ENCODE peak calls at places on chromosomes 16 and 17, in nine cellular contexts. H, N, C, Z, K, B, U, X and G are unnamed samples.

GRCh38 chr17:51155416-51155815 is 2.1 kb downstream of the NME1 start:
- DNase-seq in N (no peak), U (no peak), B (no peak), X (no peak), C (no peak), Z (no peak), K (no peak), H (no peak), G (no peak)

GRCh38 chr16:72371307-72372081 is 199.5 kb upstream of the PMFBP1 start:
- DNase-seq in H (no peak), U (peak; percentile 55), K (peak; percentile 83), N (no peak), C (no peak), X (no peak), B (no peak), Z (no peak), G (peak; percentile 23)

GRCh38 chr17:36136439-36136838 is 32.8 kb downstream of the CCL4 start:
- DNase-seq in Z (no peak), C (no peak), N (no peak), X (no peak), B (no peak), K (no peak), H (no peak), U (no peak), G (no peak)

GRCh38 chr17:17504341-17505140 is 8.3 kb upstream of the RASD1 start:
- DNase-seq in B (no peak), C (no peak), Z (no peak), N (no peak), K (no peak), X (no peak), H (no peak), U (no peak), G (no peak)

GRCh38 chr17:10429416-10430045 is 7.8 kb upstream of the MYH8 start:
- DNase-seq in Z (no peak), N (no peak), C (no peak), B (no peak), U (no peak), K (no peak), H (no peak), X (no peak), G (no peak)

GRCh38 chr17:77330602-77331081 is 189.9 kb downstream of the SEC14L1 start:
- DNase-seq in X (peak; percentile 77), B (no peak), H (no peak), K (no peak), C (no peak), U (no peak), N (no peak), Z (peak; percentile 9), G (no peak)

GRCh38 chr16:78571880-78572279 is 472.4 kb downstream of the WWOX start:
- DNase-seq in K (no peak), U (no peak), H (no peak), N (no peak), B (no peak), C (no peak), X (no peak), Z (no peak), G (no peak)

GRCh38 chr17:8384801-8385335 is 1.9 kb upstream of the RPL26 start:
- DNase-seq in Z (no peak), X (no peak), B (no peak), C (no peak), K (peak; percentile 21), N (no peak), U (peak; percentile 67), H (no peak), G (peak; percentile 64)

GRCh38 chr17:75755205-75755901 is 9.6 kb downstream of the GALK1 start:
- DNase-seq in B (no peak), N (peak; percentile 79), X (peak; percentile 76), C (no peak), H (no peak), K (no peak), U (no peak), Z (no peak), G (no peak)

GRCh38 chr17:82300707-82301270 is 16.6 kb downstream of the CD7 start:
- DNase-seq in K (peak; percentile 72), Z (peak; percentile 63), H (no peak), U (no peak), N (peak; percentile 97), C (peak; percentile 66), B (peak; percentile 50), X (peak; percentile 96), G (no peak)

GRCh38 chr16:22098538-22099255 is 6.4 kb downstream of the VWA3A start:
- DNase-seq in H (no peak), N (peak; percentile 71), K (peak; percentile 75), C (no peak), U (peak; percentile 17), Z (no peak), B (no peak), X (no peak), G (peak; percentile 6)

GRCh38 chr16:89863741-89864391 is 9.5 kb upstream of the TCF25 start:
- DNase-seq in X (peak; percentile 83), B (no peak), H (no peak), K (no peak), N (no peak), Z (no peak), U (no peak), C (peak; percentile 36), G (no peak)

GRCh38 chr17:83128306-83129240 is 49.2 kb downstream of the METRNL start:
- DNase-seq in N (no peak), K (no peak), U (no peak), C (no peak), X (peak; percentile 56), H (no peak), Z (no peak), B (no peak), G (no peak)

GRCh38 chr17:40462343-40463121 is 19.3 kb downstream of the IGFBP4 start:
- DNase-seq in X (no peak), K (no peak), H (no peak), C (no peak), B (no peak), U (no peak), Z (no peak), N (peak; percentile 61), G (no peak)

GRCh38 chr16:28572659-28573510 is 19.2 kb downstream of the SGF29 start:
- DNase-seq in K (peak; percentile 63), B (no peak), C (peak; percentile 60), Z (no peak), U (no peak), N (no peak), X (no peak), H (no peak), G (no peak)

GRCh38 chr16:49956915-49957314 is 68.1 kb upstream of the CNEP1R1 start:
- DNase-seq in C (no peak), Z (no peak), H (no peak), B (no peak), X (no peak), N (no peak), K (no peak), U (no peak), G (no peak)

GRCh38 chr16:9404811-9405210 is 313.4 kb downstream of the HAPSTR1 start:
- DNase-seq in Z (no peak), C (no peak), N (no peak), X (no peak), H (no peak), U (no peak), B (no peak), K (no peak), G (no peak)

GRCh38 chr16:4749700-4750257 is 15.4 kb downstream of the DNAAF8 start:
- DNase-seq in H (no peak), Z (no peak), C (no peak), K (no peak), U (no peak), B (no peak), X (no peak), N (no peak), G (no peak)

GRCh38 chr17:31579265-31579664 is 187.8 kb downstream of the RAB11FIP4 start:
- DNase-seq in Z (no peak), U (no peak), C (no peak), X (no peak), N (peak; percentile 77), H (no peak), K (no peak), B (no peak), G (no peak)

GRCh38 chr16:89026121-89026612 is 49.2 kb upstream of the CBFA2T3 start:
- DNase-seq in X (peak; percentile 40), C (no peak), N (no peak), U (no peak), Z (no peak), K (no peak), B (no peak), H (no peak), G (no peak)

GRCh38 chr16:51938861-51939260 is 608.1 kb downstream of the TOX3 start:
- DNase-seq in K (no peak), H (no peak), C (no peak), B (no peak), X (no peak), N (no peak), U (no peak), Z (no peak), G (no peak)

GRCh38 chr17:3916825-3917224 is 560 bp upstream of the P2RX1 start:
- DNase-seq in H (no peak), C (no peak), X (peak; percentile 87), B (no peak), N (no peak), Z (no peak), K (no peak), U (no peak), G (no peak)
- H3K4me3 ChIP-seq in H (no peak overlapping the region), C (no peak overlapping the region), X (no peak overlapping the region), B (no peak overlapping the region), N (no peak overlapping the region), Z (no peak overlapping the region), K (no peak overlapping the region), U (no peak overlapping the region), G (no peak overlapping the region)

GRCh38 chr16:80189481-80190163 is 351.2 kb upstream of the DYNLRB2 start:
- DNase-seq in C (no peak), Z (no peak), X (no peak), U (no peak), K (no peak), B (no peak), N (no peak), H (no peak), G (no peak)

GRCh38 chr16:80197790-80198201 is 343.0 kb upstream of the DYNLRB2 start:
- DNase-seq in C (no peak), Z (no peak), U (peak; percentile 71), N (no peak), K (no peak), H (no peak), X (no peak), B (no peak), G (peak; percentile 93)

GRCh38 chr16:80191928-80192327 is 348.9 kb upstream of the DYNLRB2 start:
- DNase-seq in U (no peak), K (no peak), N (no peak), X (no peak), Z (no peak), B (no peak), C (no peak), H (no peak), G (no peak)
- TF ChIP-seq CTCF in U (no peak), K (no peak), N (no peak), X (no peak), Z (no peak), B (no peak), C (no peak), H (no peak), G (no peak)

GRCh38 chr17:38429476-38430100 is 1.3 kb downstream of the ARHGAP23 start:
- DNase-seq in N (no peak), C (no peak), Z (no peak), U (no peak), B (no peak), X (no peak), K (no peak), H (no peak), G (no peak)
- H3K4me3 ChIP-seq in N (peak overlapping the region; percentile 70), C (peak overlapping the region; percentile 89), Z (no peak overlapping the region), U (peak overlapping the region; percentile 63), B (no peak overlapping the region), X (peak overlapping the region; percentile 83), K (peak overlapping the region; percentile 66), H (peak overlapping the region; percentile 98), G (peak overlapping the region; percentile 83)

GRCh38 chr16:57372372-57373116 is at the start of gene CX3CL1:
- DNase-seq in N (peak; percentile 92), H (no peak), C (peak; percentile 60), Z (peak; percentile 77), X (no peak), B (peak; percentile 85), U (no peak), K (peak; percentile 93), G (peak; percentile 20)
- TF ChIP-seq CTCF in N (peak; percentile 25), H (peak; percentile 52), C (peak; percentile 39), Z (no peak), X (no peak), B (no peak), U (no peak), K (peak; percentile 38), G (peak; percentile 22)